ENCODE peak calls at places on chromosomes 2 and 18, in ten cellular contexts. E, R, Q, U, S, A, I, V, Y and W are unnamed samples.

GRCh38 chr2:18154812-18155211 is 276.3 kb downstream of the KCNS3 start:
- DNase-seq in Y (no peak), U (no peak), I (no peak), Q (no peak), V (no peak), E (no peak), S (no peak), R (peak; percentile 36), A (no peak), W (no peak)

GRCh38 chr2:223989206-223989859 is 32.1 kb downstream of the MRPL44 start:
- DNase-seq in A (peak; percentile 61), Y (no peak), Q (peak; percentile 58), S (no peak), E (no peak), R (no peak), I (no peak), U (peak; percentile 40), V (no peak), W (no peak)

GRCh38 chr2:66126936-66127527 is 307.9 kb upstream of the MEIS1 start:
- DNase-seq in U (no peak), V (no peak), A (no peak), E (no peak), I (peak; percentile 57), R (no peak), Q (no peak), Y (no peak), S (no peak), W (no peak)

GRCh38 chr2:75476778-75477177 is 84.0 kb downstream of the EVA1A start:
- DNase-seq in Q (peak; percentile 31), I (no peak), R (peak; percentile 90), U (no peak), Y (peak; percentile 32), V (peak; percentile 59), E (no peak), A (no peak), S (no peak), W (no peak)

GRCh38 chr2:189679224-189679623 is 4.8 kb downstream of the ANKAR start:
- DNase-seq in Q (no peak), V (peak; percentile 18), I (no peak), A (no peak), Y (no peak), E (no peak), S (no peak), U (no peak), R (no peak), W (no peak)

GRCh38 chr2:49210191-49210590 is 55.9 kb upstream of the FSHR start:
- DNase-seq in I (peak; percentile 74), R (no peak), S (no peak), U (peak; percentile 17), A (no peak), V (no peak), Y (no peak), E (no peak), Q (peak; percentile 43), W (no peak)

GRCh38 chr2:109486711-109487130 is 127.0 kb downstream of the SEPTIN10 start:
- DNase-seq in E (no peak), U (no peak), A (no peak), I (no peak), R (no peak), Y (no peak), Q (no peak), V (no peak), S (no peak), W (no peak)

GRCh38 chr2:27638709-27639108 is 9.9 kb downstream of the GPN1 start:
- DNase-seq in V (peak; percentile 90), Q (no peak), R (peak; percentile 94), S (no peak), E (peak; percentile 11), I (no peak), Y (no peak), U (no peak), A (no peak), W (no peak)

GRCh38 chr18:30094556-30094955 is 948.0 kb downstream of the DSC3 start:
- DNase-seq in I (no peak), Q (no peak), R (peak; percentile 49), A (no peak), E (no peak), U (no peak), S (no peak), Y (peak; percentile 58), V (peak; percentile 21), W (no peak)

GRCh38 chr2:235619544-235619943 is 125.7 kb downstream of the AGAP1 start:
- DNase-seq in U (no peak), Y (no peak), E (no peak), S (no peak), V (no peak), A (no peak), I (no peak), R (no peak), Q (no peak), W (no peak)

GRCh38 chr2:29123584-29124349 is 8.6 kb downstream of the CLIP4 start:
- DNase-seq in V (peak; percentile 91), S (no peak), Q (no peak), E (peak; percentile 47), A (no peak), R (peak; percentile 93), U (no peak), I (no peak), Y (peak; percentile 73), W (no peak)

GRCh38 chr2:113240150-113240914 is 38.4 kb downstream of the PAX8 start:
- DNase-seq in Y (peak; percentile 94), I (no peak), E (peak; percentile 74), A (peak; percentile 81), Q (no peak), V (peak; percentile 97), R (peak; percentile 94), S (peak; percentile 73), U (peak; percentile 76), W (peak; percentile 95)
- H3K36me3 ChIP-seq in Y (no peaks in the 10 kb centered on the region), I (no peaks in the 10 kb centered on the region), E (no peaks in the 10 kb centered on the region), A (no peaks in the 10 kb centered on the region), Q (no peaks in the 10 kb centered on the region), V (peaks cover 2% of the 10 kb centered on the region), R (no peaks in the 10 kb centered on the region), S (no peaks in the 10 kb centered on the region), U (no peaks in the 10 kb centered on the region), W (no peaks in the 10 kb centered on the region)

GRCh38 chr2:119941388-119941787 is 71.5 kb upstream of the EPB41L5 start:
- DNase-seq in S (no peak), R (no peak), U (no peak), E (no peak), I (no peak), Q (no peak), Y (no peak), V (no peak), A (no peak), W (no peak)

GRCh38 chr2:119941981-119942513 is 70.8 kb upstream of the EPB41L5 start:
- DNase-seq in Y (no peak), S (no peak), E (no peak), I (no peak), U (no peak), V (no peak), Q (no peak), R (no peak), A (no peak), W (no peak)

GRCh38 chr2:119939915-119940314 is 73.0 kb upstream of the EPB41L5 start:
- DNase-seq in Y (no peak), V (no peak), E (no peak), I (no peak), A (no peak), Q (no peak), S (no peak), U (no peak), R (no peak), W (no peak)

GRCh38 chr2:119943058-119943457 is 69.8 kb upstream of the EPB41L5 start:
- DNase-seq in S (no peak), Y (peak; percentile 24), Q (no peak), E (peak; percentile 8), I (no peak), A (no peak), V (no peak), R (no peak), U (no peak), W (no peak)

DNA sequence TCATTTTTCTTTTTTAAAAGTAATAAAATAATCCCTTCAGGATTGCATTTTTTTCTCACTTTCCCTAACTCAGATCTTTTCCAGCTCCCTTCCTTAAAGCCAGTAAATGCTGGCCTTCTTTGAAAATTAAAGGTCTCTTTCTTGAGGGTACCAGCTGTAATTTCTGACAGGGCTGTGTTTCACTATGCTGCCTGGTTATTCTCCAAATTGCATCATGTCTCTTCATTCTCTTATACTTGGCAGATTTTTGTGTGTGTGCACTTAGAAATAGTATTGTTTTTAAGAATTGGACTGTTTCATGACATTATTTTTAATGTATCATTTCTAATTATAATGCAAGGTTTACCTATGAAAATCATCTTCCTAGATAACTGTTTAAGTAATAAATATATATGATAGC is 72.0 kb upstream of the EPB41L5 start:
- DNase-seq in A (no peak), Y (peak; percentile 11), S (no peak), I (no peak), U (no peak), R (no peak), E (no peak), V (no peak), Q (no peak), W (no peak)
- H3K36me3 ChIP-seq in A (peaks cover 12% of the 10 kb centered on the region), Y (peaks cover 14% of the 10 kb centered on the region), S (no peaks in the 10 kb centered on the region), I (peaks cover 30% of the 10 kb centered on the region), U (no peaks in the 10 kb centered on the region), R (no peaks in the 10 kb centered on the region), E (no peaks in the 10 kb centered on the region), V (no peaks in the 10 kb centered on the region), Q (peaks cover 11% of the 10 kb centered on the region), W (peaks cover 33% of the 10 kb centered on the region)

GRCh38 chr2:43942001-43942400 is 53.8 kb downstream of the LRPPRC start:
- DNase-seq in I (no peak), V (peak; percentile 1), R (no peak), U (no peak), Y (peak; percentile 15), S (no peak), A (no peak), E (no peak), Q (no peak), W (no peak)
- H3K36me3 ChIP-seq in I (peaks cover 49% of the 10 kb centered on the region), V (peaks cover 10% of the 10 kb centered on the region), R (peaks cover 37% of the 10 kb centered on the region), U (peaks cover 3% of the 10 kb centered on the region), Y (peaks cover 57% of the 10 kb centered on the region), S (no peaks in the 10 kb centered on the region), A (peaks cover 38% of the 10 kb centered on the region), E (no peaks in the 10 kb centered on the region), Q (peaks cover 36% of the 10 kb centered on the region), W (peaks cover 76% of the 10 kb centered on the region)

GRCh38 chr2:1675633-1676032 is 68.7 kb downstream of the PXDN start:
- DNase-seq in V (peak; percentile 99), A (no peak), R (peak; percentile 92), E (peak; percentile 87), I (no peak), S (peak; percentile 88), U (no peak), Y (peak; percentile 88), Q (peak; percentile 38), W (no peak)
- H3K36me3 ChIP-seq in V (peaks cover 81% of the 10 kb centered on the region), A (peaks cover 14% of the 10 kb centered on the region), R (peaks cover 77% of the 10 kb centered on the region), E (peaks cover 63% of the 10 kb centered on the region), I (peaks cover 82% of the 10 kb centered on the region), S (no peaks in the 10 kb centered on the region), U (no peaks in the 10 kb centered on the region), Y (peaks cover 38% of the 10 kb centered on the region), Q (peaks cover 5% of the 10 kb centered on the region), W (no peaks in the 10 kb centered on the region)

GRCh38 chr2:127984551-127984950 is 43.3 kb downstream of the SAP130 start:
- DNase-seq in Y (no peak), E (no peak), U (no peak), Q (no peak), R (peak; percentile 18), S (no peak), I (no peak), A (no peak), V (peak; percentile 60), W (no peak)
- H3K36me3 ChIP-seq in Y (peaks cover 46% of the 10 kb centered on the region), E (peaks cover 8% of the 10 kb centered on the region), U (peaks cover 18% of the 10 kb centered on the region), Q (peaks cover 22% of the 10 kb centered on the region), R (peaks cover 30% of the 10 kb centered on the region), S (no peaks in the 10 kb centered on the region), I (peaks cover 92% of the 10 kb centered on the region), A (peaks cover 84% of the 10 kb centered on the region), V (peaks cover 46% of the 10 kb centered on the region), W (peaks cover 92% of the 10 kb centered on the region)